ENCODE peak calls at places on chromosomes 3 and 15, in seven cellular contexts. Z, I, R, T, J, E and M are unnamed samples.

GRCh38 chr15:48667701-48668100 is 22.2 kb upstream of the FBN1 start:
- DNase-seq in J (no peak), Z (no peak), I (no peak), E (no peak), T (peak), R (no peak), M (peak)

GRCh38 chr3:197750396-197750831 is 731 bp downstream of the FYTTD1 start:
- DNase-seq in J (peak), Z (peak), I (peak), E (peak), R (peak), T (peak), M (peak)

GRCh38 chr3:111967071-111967470 is 11.8 kb upstream of the ABHD10 start:
- DNase-seq in T (no peak), J (no peak), Z (no peak), I (no peak), E (no peak), R (no peak), M (no peak)

GRCh38 chr3:195237981-195238625 is 32.9 kb downstream of the XXYLT1 start:
- DNase-seq in R (no peak), Z (no peak), I (no peak), T (no peak), E (no peak), J (peak), M (no peak)

GRCh38 chr3:72728958-72729467 is 119.2 kb downstream of the SHQ1 start:
- DNase-seq in T (no peak), E (no peak), Z (no peak), J (peak), R (no peak), I (no peak), M (no peak)

GRCh38 chr3:115783938-115784738 is 160.8 kb downstream of the GAP43 start:
- DNase-seq in T (peak), E (peak), R (peak), I (peak), Z (peak), J (peak), M (peak)

GRCh38 chr3:173395412-173396181 is 1.9 kb upstream of the NLGN1 start:
- DNase-seq in T (peak), I (peak), Z (peak), E (peak), R (peak), J (peak), M (peak)

GRCh38 chr3:13002398-13003124 is 70.7 kb downstream of the IQSEC1 start:
- DNase-seq in E (no peak), Z (no peak), T (no peak), R (no peak), J (no peak), I (no peak), M (no peak)

GRCh38 chr15:74417230-74417629 is 16.5 kb downstream of the SEMA7A start:
- DNase-seq in J (no peak), T (peak), R (no peak), I (no peak), Z (no peak), E (no peak), M (peak)